ENCODE peak calls at places on chromosomes 4 and X, in six cellular contexts. T, I, V, Q, K and F are unnamed samples.

GRCh38 chr4:86286729-86287128 is 73.1 kb downstream of the MAPK10 start:
- DNase-seq in T (no peak), I (no peak), K (no peak), Q (no peak), V (no peak), F (no peak)

GRCh38 chrX:5458300-5458699 is 770.4 kb downstream of the NLGN4X start:
- DNase-seq in Q (no peak), V (peak; percentile 2), T (no peak), I (no peak), K (no peak), F (no peak)

GRCh38 chr4:2936773-2937145 is 26.4 kb downstream of the NOP14 start:
- DNase-seq in V (no peak), T (no peak), K (peak; percentile 56), I (peak; percentile 53), Q (no peak), F (no peak)

GRCh38 chr4:47692691-47693090 is 145.2 kb downstream of the CORIN start:
- DNase-seq in V (no peak), T (no peak), I (no peak), Q (no peak), K (no peak), F (no peak)

GRCh38 chrX:50680990-50681389 is 133.0 kb downstream of the SHROOM4 start:
- DNase-seq in T (no peak), I (no peak), V (peak; percentile 6), K (no peak), Q (no peak), F (no peak)

GRCh38 chrX:10159069-10159468 is 2.3 kb downstream of the CLCN4 start:
- DNase-seq in Q (no peak), K (peak; percentile 72), I (no peak), T (no peak), V (peak; percentile 39), F (no peak)

GRCh38 chr4:1177274-1178141 is 5.1 kb upstream of the SPON2 start:
- DNase-seq in T (no peak), V (no peak), I (no peak), Q (no peak), K (no peak), F (no peak)

GRCh38 chr4:53240573-53240972 is 125.3 kb downstream of the SCFD2 start:
- DNase-seq in K (no peak), T (no peak), V (no peak), I (no peak), Q (no peak), F (no peak)

GRCh38 chr4:184382189-184382846 is 92.0 kb downstream of the IRF2 start:
- DNase-seq in K (no peak), V (no peak), T (no peak), I (peak; percentile 53), Q (no peak), F (no peak)

GRCh38 chr4:55458164-55458563 is 62.4 kb downstream of the TMEM165 start:
- DNase-seq in V (no peak), I (no peak), K (no peak), Q (no peak), T (no peak), F (no peak)

GRCh38 chr4:288891-289290 is 16.4 kb downstream of the ZNF732 start:
- DNase-seq in V (no peak), K (peak; percentile 1), T (no peak), Q (no peak), I (no peak), F (no peak)

GRCh38 chr4:93368968-93369367 is 459.6 kb upstream of the ATOH1 start:
- DNase-seq in I (no peak), K (no peak), Q (no peak), T (no peak), V (no peak), F (no peak)

GRCh38 chrX:53435997-53436396 is 1.8 kb upstream of the HSD17B10 start:
- DNase-seq in I (peak; percentile 9), T (peak; percentile 51), K (peak; percentile 80), Q (no peak), V (peak; percentile 84), F (no peak)

GRCh38 chrX:13494562-13494961 is 74.8 kb upstream of the EGFL6 start:
- DNase-seq in I (no peak), V (no peak), K (no peak), T (no peak), Q (no peak), F (no peak)

GRCh38 chr4:152399246-152399645 is 136.6 kb downstream of the FBXW7 start:
- DNase-seq in I (peak; percentile 28), V (no peak), K (no peak), T (no peak), Q (no peak), F (no peak)

GRCh38 chr4:3869661-3870566 is 103.7 kb downstream of the ADRA2C start:
- DNase-seq in T (no peak), K (no peak), I (no peak), V (no peak), Q (no peak), F (no peak)

GRCh38 chrX:67544281-67544680 is 460 bp downstream of the AR start:
- DNase-seq in V (peak; percentile 11), T (no peak), K (no peak), I (no peak), Q (no peak), F (no peak)

GRCh38 chr4:89048906-89049601 is 7.9 kb downstream of the FAM13A start:
- DNase-seq in K (no peak), I (no peak), T (no peak), Q (no peak), V (no peak), F (no peak)

GRCh38 chrX:106415276-106415895 is 196.4 kb upstream of the RADX start:
- DNase-seq in Q (no peak), T (peak; percentile 8), K (peak; percentile 6), I (no peak), V (peak; percentile 26), F (no peak)

GRCh38 chr4:78056265-78057129 is 626 bp upstream of the FRAS1 start:
- DNase-seq in T (peak; percentile 93), V (peak; percentile 75), K (peak; percentile 28), Q (no peak), I (no peak), F (no peak)

GRCh38 chrX:38312436-38312835 is 14.9 kb downstream of the RPGR start:
- DNase-seq in K (no peak), T (peak; percentile 56), V (no peak), Q (no peak), I (no peak), F (peak; percentile 66)

GRCh38 chr4:16261313-16261878 is 35.1 kb upstream of the TAPT1 start:
- DNase-seq in T (no peak), I (no peak), Q (no peak), K (no peak), V (no peak), F (no peak)

GRCh38 chr4:16265820-16266219 is 39.5 kb upstream of the TAPT1 start:
- DNase-seq in T (no peak), K (no peak), V (no peak), Q (no peak), I (no peak), F (no peak)

GRCh38 chr4:16262188-16262587 is 35.9 kb upstream of the TAPT1 start:
- DNase-seq in V (no peak), K (no peak), I (no peak), Q (no peak), T (no peak), F (no peak)

GRCh38 chr4:16267639-16268038 is 41.4 kb upstream of the TAPT1 start:
- DNase-seq in T (no peak), I (no peak), Q (no peak), V (no peak), K (no peak), F (no peak)

DNA sequence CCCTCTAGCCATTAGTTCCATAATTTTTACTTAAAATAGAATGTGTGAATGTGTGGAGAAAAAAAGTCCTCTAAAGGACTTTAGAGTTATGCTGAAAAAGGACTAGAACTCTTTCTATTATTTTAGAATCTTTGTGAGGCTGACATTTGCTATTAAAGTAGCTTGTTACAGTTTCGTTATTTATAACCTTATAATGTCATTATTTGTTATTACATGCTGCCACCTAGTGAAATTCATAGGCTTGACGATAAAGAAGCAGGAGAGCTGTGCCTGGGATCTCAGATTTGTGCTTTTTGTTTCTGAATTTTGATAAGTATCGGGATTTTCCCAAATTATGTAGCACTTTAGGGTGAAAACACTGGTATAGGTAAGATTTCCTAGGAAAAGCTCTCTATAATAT is 38.5 kb upstream of the TAPT1 start:
- DNase-seq in T (peak; percentile 35), Q (no peak), I (peak; percentile 5), V (peak; percentile 49), K (peak; percentile 30), F (no peak)
- TF ChIP-seq POLR2AphosphoS5 in T (no peak), Q (no peak), I (no peak), V (no peak), K (no peak), F (no peak)

DNA sequence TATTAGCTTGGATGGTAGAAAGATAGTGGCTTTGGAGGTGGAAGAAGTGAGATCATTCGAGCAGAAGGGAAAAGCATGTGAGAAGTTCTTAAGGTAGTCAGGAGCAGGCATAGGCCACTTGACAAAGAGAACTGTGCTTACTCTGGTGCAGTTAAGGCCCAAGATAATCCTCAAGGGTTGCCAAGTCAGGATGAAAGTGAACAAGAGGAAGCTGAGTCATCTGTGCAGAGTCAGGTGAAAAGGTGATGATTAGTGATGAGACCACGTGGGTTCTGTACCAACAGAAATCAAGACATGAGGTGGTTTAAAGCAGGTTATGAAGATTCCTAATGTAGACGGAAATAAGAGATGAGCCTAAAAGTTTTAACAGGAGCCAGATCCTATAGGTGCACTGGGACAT is 369.8 kb downstream of the DTHD1 start:
- DNase-seq in I (peak; percentile 79), T (peak; percentile 2), V (no peak), Q (no peak), K (peak; percentile 13), F (no peak)
- TF ChIP-seq SIN3A in I (no peak), T (no peak), V (no peak), Q (no peak), K (no peak), F (no peak)

DNA sequence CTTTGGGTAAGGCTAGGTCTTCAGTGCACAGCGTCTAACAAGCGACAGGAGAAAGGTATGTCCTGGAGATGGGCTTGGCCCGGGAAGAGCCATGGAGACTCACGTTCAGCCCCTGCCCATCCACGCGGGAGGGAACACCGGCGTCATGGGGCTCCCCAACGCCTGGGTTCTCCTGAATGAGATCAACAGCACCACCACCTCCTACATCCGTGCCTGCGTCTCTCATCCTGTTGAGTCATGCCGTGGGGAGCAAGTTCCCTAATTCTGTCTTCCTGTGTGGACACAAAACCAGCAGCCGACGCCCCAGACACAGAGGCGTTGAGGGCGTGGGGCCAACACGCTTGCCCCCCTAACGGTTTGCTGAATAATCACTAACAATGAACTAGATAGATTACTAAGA is 20.1 kb upstream of the IL3RA start:
- DNase-seq in K (no peak), Q (no peak), I (no peak), V (no peak), T (no peak), F (no peak)
- TF ChIP-seq POLR2AphosphoS5 in K (no peak), Q (no peak), I (no peak), V (no peak), T (no peak), F (no peak)

DNA sequence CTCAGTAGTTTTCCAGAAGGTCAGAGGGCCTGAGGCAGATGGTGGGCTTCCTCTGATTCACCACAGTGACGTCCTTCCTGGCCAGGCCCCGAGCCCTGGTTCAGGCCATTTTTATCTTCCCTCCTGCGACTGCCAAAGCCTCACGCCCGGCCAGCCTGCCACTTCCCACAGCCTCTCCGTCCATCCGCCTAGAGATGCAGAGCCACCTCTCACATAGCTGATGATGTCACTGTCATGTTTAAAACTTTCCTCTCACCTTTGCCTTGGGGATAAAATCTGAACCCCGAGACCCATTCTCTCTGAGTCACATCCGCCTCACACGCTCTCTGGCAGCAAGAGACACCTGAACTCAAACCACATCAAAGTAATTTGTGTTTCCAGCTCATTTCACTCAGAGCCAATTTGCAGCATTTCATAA is 175.4 kb downstream of the QDPR start:
- DNase-seq in I (peak; percentile 93), V (no peak), K (no peak), T (peak; percentile 78), Q (no peak), F (no peak)
- TF ChIP-seq SIN3A in I (no peak), V (no peak), K (no peak), T (peak; percentile 76), Q (no peak), F (no peak)